ENCODE peak calls at places on chromosomes 13 and 19, in six cellular contexts. J, Z, A, F, I and O are unnamed samples. For H3K9me3, the result is how much of the 10 kb centered on the place peaks cover.

GRCh38 chr19:49190781-49191180 is 33.2 kb downstream of the TRPM4 start:
- DNase-seq in I (no peak), Z (no peak), F (no peak), A (no peak), J (no peak), O (no peak)

GRCh38 chr13:44373247-44373600 is 400 bp upstream of the SERP2 start:
- DNase-seq in I (no peak), Z (no peak), A (no peak), F (no peak), J (no peak), O (no peak)

GRCh38 chr13:96844195-96844594 is 150.1 kb downstream of the OXGR1 start:
- DNase-seq in Z (no peak), A (no peak), J (no peak), I (no peak), F (no peak), O (no peak)

GRCh38 chr19:18924684-18925213 is 5.2 kb downstream of the DDX49 start:
- DNase-seq in J (no peak), Z (no peak), A (no peak), I (no peak), F (no peak), O (no peak)

GRCh38 chr13:35947315-35947714 is 183.9 kb downstream of the DCLK1 start:
- DNase-seq in F (no peak), A (no peak), Z (no peak), J (no peak), I (no peak), O (no peak)

GRCh38 chr13:46469064-46469463 is 82.0 kb upstream of the RUBCNL start:
- DNase-seq in I (no peak), A (no peak), Z (no peak), J (no peak), F (no peak), O (no peak)

GRCh38 chr13:75256922-75257321 is 225.0 kb downstream of the TBC1D4 start:
- DNase-seq in J (no peak), F (no peak), Z (no peak), I (no peak), A (no peak), O (no peak)

GRCh38 chr13:24222756-24223155 is 62.2 kb downstream of the SPATA13 start:
- DNase-seq in J (no peak), F (no peak), Z (no peak), I (no peak), A (no peak), O (no peak)

GRCh38 chr13:48398450-48399095 is 14.3 kb downstream of the LPAR6 start:
- DNase-seq in J (no peak), Z (no peak), F (peak), I (no peak), A (no peak), O (no peak)

GRCh38 chr13:60351816-60352215 is 45.2 kb upstream of the TDRD3 start:
- DNase-seq in I (no peak), F (no peak), A (no peak), Z (no peak), J (no peak), O (no peak)

GRCh38 chr13:47085346-47085745 is 188.5 kb upstream of the HTR2A start:
- DNase-seq in A (no peak), Z (no peak), F (no peak), I (no peak), J (no peak), O (no peak)

GRCh38 chr19:1015782-1016646 is 4.9 kb downstream of the TMEM259 start:
- DNase-seq in I (no peak), Z (no peak), J (no peak), F (no peak), A (no peak), O (no peak)

GRCh38 chr13:54185785-54186184 is 1157.2 kb downstream of the OLFM4 start:
- DNase-seq in Z (no peak), I (no peak), J (no peak), F (no peak), A (no peak), O (no peak)

GRCh38 chr13:99565478-99566124 is 64.3 kb downstream of the TM9SF2 start:
- DNase-seq in J (no peak), F (no peak), Z (no peak), A (no peak), I (no peak), O (no peak)

GRCh38 chr13:33764716-33765115 is 53.2 kb upstream of the RFC3 start:
- DNase-seq in A (no peak), I (peak), J (no peak), Z (no peak), F (no peak), O (no peak)

GRCh38 chr13:99383511-99383921 is 76.3 kb upstream of the GPR183 start:
- DNase-seq in I (peak), J (no peak), F (no peak), Z (no peak), A (no peak), O (no peak)

GRCh38 chr13:101520672-101521071 is 68.2 kb downstream of the ITGBL1 start:
- DNase-seq in I (no peak), A (no peak), Z (no peak), J (no peak), F (peak), O (peak)

GRCh38 chr13:100525453-100526298 is 62.9 kb downstream of the GGACT start:
- DNase-seq in J (no peak), F (no peak), I (no peak), A (no peak), Z (no peak), O (no peak)

GRCh38 chr13:40863723-40864122 is 74.3 kb downstream of the SLC25A15 start:
- DNase-seq in Z (no peak), F (no peak), J (no peak), I (no peak), A (no peak), O (no peak)

GRCh38 chr13:33119886-33120543 is 103.8 kb downstream of the KL start:
- DNase-seq in I (peak), A (no peak), F (no peak), Z (no peak), J (no peak), O (no peak)

GRCh38 chr19:461664-462551 is 1.1 kb upstream of the SHC2 start:
- DNase-seq in F (no peak), I (peak), Z (no peak), A (no peak), J (no peak), O (no peak)

GRCh38 chr13:19680751-19681150 is 47.3 kb downstream of the MPHOSPH8 start:
- DNase-seq in F (no peak), Z (no peak), I (no peak), A (no peak), J (no peak), O (no peak)

GRCh38 chr13:112227031-112227430 is 149.1 kb upstream of the SPACA7 start:
- DNase-seq in Z (no peak), I (no peak), A (no peak), J (no peak), F (no peak), O (no peak)

GRCh38 chr19:54030895-54031586 is 32.7 kb downstream of the VSTM1 start:
- DNase-seq in A (no peak), J (no peak), Z (no peak), F (peak), I (no peak), O (no peak)

GRCh38 chr19:22606954-22607652 is 27.0 kb upstream of the ZNF492 start:
- DNase-seq in Z (no peak), J (no peak), A (no peak), F (no peak), I (no peak), O (no peak)

GRCh38 chr19:22604571-22605274 is 29.4 kb upstream of the ZNF492 start:
- DNase-seq in F (no peak), A (no peak), Z (no peak), I (no peak), J (no peak), O (no peak)

GRCh38 chr19:22607653-22608430 is 26.3 kb upstream of the ZNF492 start:
- DNase-seq in I (no peak), F (no peak), A (no peak), J (no peak), Z (no peak), O (no peak)

GRCh38 chr19:22605275-22606211 is 28.6 kb upstream of the ZNF492 start:
- DNase-seq in F (no peak), Z (no peak), J (no peak), I (no peak), A (no peak), O (no peak)

DNA sequence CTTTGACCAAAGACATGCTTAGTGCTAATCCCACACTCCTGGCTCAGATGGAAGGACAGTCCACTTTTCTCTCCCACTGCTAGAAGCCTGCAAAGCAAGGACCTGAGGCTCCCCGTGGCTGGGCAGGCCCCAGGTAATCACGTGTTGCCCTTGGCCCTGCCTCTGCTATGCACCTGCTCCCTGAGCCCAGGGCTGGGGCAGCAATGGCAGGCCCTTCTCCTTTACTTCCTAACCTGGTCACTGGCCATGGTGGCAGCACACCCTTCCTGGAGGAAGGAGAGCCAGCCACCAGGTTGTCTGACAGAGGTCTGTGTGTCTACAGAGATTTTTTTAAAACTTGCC is 27.9 kb upstream of the ZNF492 start:
- DNase-seq in A (no peak), J (no peak), F (no peak), Z (no peak), I (no peak), O (no peak)
- H3K9me3 ChIP-seq in A (under half), J (under half), F (under half), Z (under half), I (under half), O (under half)

DNA sequence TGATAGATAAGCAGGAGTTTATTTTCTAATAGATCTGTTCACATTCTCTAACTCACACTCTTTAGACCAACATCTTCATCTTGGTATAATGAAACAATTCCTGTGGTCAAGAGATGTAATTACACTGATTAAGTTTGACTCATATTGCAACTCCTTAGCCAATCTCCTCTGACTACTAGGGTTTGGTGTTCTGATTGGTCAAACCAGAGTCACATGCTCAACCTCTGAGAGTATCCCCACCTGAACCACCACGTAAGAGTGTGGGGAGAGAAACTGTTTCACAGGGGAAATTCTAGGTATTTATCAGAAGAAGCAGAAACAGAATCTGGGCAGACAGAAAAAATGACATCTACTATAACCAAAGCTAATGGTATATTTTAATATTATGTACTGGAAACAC is 42.4 kb downstream of the UQCRFS1 start:
- DNase-seq in F (no peak), J (no peak), I (no peak), Z (no peak), A (no peak), O (no peak)
- H3K9me3 ChIP-seq in F (under half), J (under half), I (under half), Z (under half), A (under half), O (under half)

DNA sequence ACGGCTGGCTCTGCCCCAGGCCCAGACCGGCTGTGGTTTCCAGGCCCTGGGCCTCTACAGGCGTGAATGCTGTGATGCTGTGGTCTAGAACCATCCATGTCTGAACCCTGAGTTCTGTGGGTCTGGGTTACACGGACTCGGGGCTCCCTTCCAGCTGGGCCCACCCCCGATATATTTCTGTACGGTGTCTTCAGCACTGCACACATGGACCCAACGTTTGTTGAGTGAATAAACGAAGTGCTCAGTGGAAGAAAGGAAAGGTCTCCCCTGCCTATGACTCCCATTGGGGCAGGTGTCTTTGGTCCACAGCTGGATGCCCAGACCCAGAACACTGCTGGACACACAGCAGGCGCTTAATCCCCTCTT is 6.7 kb downstream of the TEKTIP1 start:
- DNase-seq in I (no peak), A (no peak), F (no peak), J (no peak), Z (no peak), O (no peak)
- H3K9me3 ChIP-seq in I (under half), A (under half), F (under half), J (under half), Z (under half), O (under half)

DNA sequence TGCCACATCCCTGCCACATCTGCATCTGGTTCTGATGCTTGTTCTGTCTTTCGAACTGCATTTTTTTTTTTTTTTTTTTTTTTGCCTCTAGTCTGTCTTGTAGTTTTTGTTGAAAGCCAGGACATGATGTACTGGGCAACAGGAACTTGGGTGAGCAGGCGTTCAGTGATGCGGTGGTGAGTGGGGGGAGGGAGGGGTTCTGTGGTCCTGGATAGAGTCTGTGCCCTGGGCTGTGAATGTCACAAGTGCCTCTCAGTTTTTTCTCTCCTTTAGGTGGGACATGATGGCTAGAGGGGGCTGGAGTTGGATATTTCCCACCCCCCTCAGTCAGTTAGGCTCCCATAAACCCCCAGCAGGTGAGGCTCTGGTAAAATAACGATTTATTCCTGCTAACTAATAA is 3.5 kb downstream of the CEACAM4 start:
- DNase-seq in J (no peak), I (no peak), F (no peak), A (no peak), Z (no peak), O (no peak)
- H3K9me3 ChIP-seq in J (under half), I (under half), F (under half), A (under half), Z (under half), O (under half)